ENCODE peak calls at places on chromosomes 13 and 19, in four cellular contexts. J is iris pigment epithelial cell, N is T1000, Y is GM10248. Z is an unnamed sample.

GRCh38 chr19:58042709-58043340 is 9.0 kb downstream of the ZSCAN1 start:
- DNase-seq in N (no peak), Y (no peak), J (no peak), Z (no peak)

GRCh38 chr19:17873661-17874422 is 2.1 kb downstream of the SLC5A5 start:
- DNase-seq in N (no peak), J (peak), Y (peak), Z (no peak)

GRCh38 chr19:5103061-5103701 is 134.3 kb downstream of the KDM4B start:
- DNase-seq in Y (no peak), J (peak), N (no peak), Z (no peak)

GRCh38 chr13:59691501-59692066 is 472.1 kb downstream of the DIAPH3 start:
- DNase-seq in J (peak), N (no peak), Y (no peak), Z (no peak)

GRCh38 chr19:2982983-2983350 is 5.6 kb downstream of the TLE6 start:
- DNase-seq in J (peak), Y (no peak), N (no peak), Z (peak)

GRCh38 chr19:19361075-19361594 is 40.5 kb downstream of the MAU2 start:
- DNase-seq in J (peak), Y (peak), N (peak), Z (peak)

GRCh38 chr13:110841846-110842245 is 73.0 kb downstream of the ANKRD10 start:
- DNase-seq in J (no peak), Y (no peak), N (peak), Z (peak)

GRCh38 chr19:35805518-35806102 is 7.0 kb downstream of the PRODH2 start:
- DNase-seq in N (no peak), J (no peak), Y (no peak), Z (no peak)

GRCh38 chr19:48477696-48478338 is 8.6 kb downstream of the CYTH2 start:
- DNase-seq in N (no peak), Y (no peak), J (no peak), Z (no peak)